ENCODE peak calls at places on chromosomes 3 and 15, in nine cellular contexts. Z is HepG2, H is adrenal gland, Y is heart left ventricle, V is A549, E is NB4, N is ovary, C is transverse colon, W is body of pancreas. S is an unnamed sample.

GRCh38 chr3:69819283-69819682 is 80.0 kb downstream of the MITF start:
- DNase-seq in V (no peak), H (no peak), E (no peak), Y (peak; percentile 28), C (no peak), W (no peak), N (peak; percentile 19), Z (no peak), S (peak; percentile 36)

GRCh38 chr3:137035631-137036030 is 77.8 kb downstream of the IL20RB start:
- DNase-seq in E (peak; percentile 39), Z (peak; percentile 33), N (no peak), W (no peak), Y (no peak), V (peak; percentile 28), H (no peak), C (no peak), S (peak; percentile 31)

GRCh38 chr3:194045289-194045688 is 90.7 kb upstream of the HES1 start:
- DNase-seq in Z (no peak), N (no peak), C (no peak), H (no peak), V (no peak), Y (no peak), E (no peak), W (no peak), S (no peak)

GRCh38 chr3:55322649-55323048 is 164.5 kb downstream of the WNT5A start:
- DNase-seq in C (no peak), E (no peak), N (no peak), Z (no peak), Y (no peak), V (no peak), H (no peak), W (no peak), S (no peak)

GRCh38 chr3:11696054-11696453 is 52.3 kb upstream of the VGLL4 start:
- DNase-seq in V (no peak), Y (no peak), N (no peak), Z (no peak), H (no peak), C (no peak), E (no peak), W (no peak), S (no peak)

GRCh38 chr15:79455361-79455760 is 23.2 kb downstream of the MINAR1 start:
- DNase-seq in N (no peak), Y (no peak), E (no peak), C (no peak), V (no peak), Z (no peak), W (no peak), H (no peak), S (no peak)

GRCh38 chr3:175726228-175726627 is 867.1 kb downstream of the NAALADL2 start:
- DNase-seq in N (no peak), Y (no peak), C (no peak), E (no peak), V (no peak), W (no peak), Z (no peak), H (no peak), S (no peak)

GRCh38 chr3:37559461-37559860 is 302.2 kb upstream of the CTDSPL start:
- DNase-seq in V (no peak), E (no peak), W (no peak), N (no peak), C (no peak), Y (no peak), Z (no peak), H (peak; percentile 66), S (no peak)

GRCh38 chr3:134487406-134487805 is 1.5 kb downstream of the CEP63 start:
- DNase-seq in Y (no peak), W (peak; percentile 34), H (no peak), C (no peak), Z (no peak), N (no peak), E (peak; percentile 70), V (no peak), S (no peak)

GRCh38 chr15:101179341-101180153 is 72.3 kb downstream of the CHSY1 start:
- DNase-seq in Z (no peak), E (no peak), Y (no peak), N (no peak), C (no peak), V (no peak), W (no peak), H (no peak), S (peak; percentile 60)

GRCh38 chr3:24829632-24830229 is 335.1 kb upstream of the THRB start:
- DNase-seq in C (peak; percentile 11), E (no peak), W (peak; percentile 30), N (no peak), Y (no peak), H (no peak), V (peak; percentile 12), Z (no peak), S (no peak)

GRCh38 chr3:149512073-149512782 is 37.7 kb downstream of the TM4SF4 start:
- DNase-seq in Y (peak; percentile 59), C (peak; percentile 60), N (peak; percentile 77), H (peak; percentile 68), Z (peak; percentile 64), W (peak; percentile 79), V (peak; percentile 82), E (peak; percentile 61), S (peak; percentile 80)

GRCh38 chr15:78063966-78064365 is 13.5 kb downstream of the TBC1D2B start:
- DNase-seq in Z (no peak), W (no peak), H (no peak), C (no peak), Y (no peak), V (no peak), N (no peak), E (no peak), S (no peak)

GRCh38 chr3:107184375-107184774 is 192.9 kb upstream of the CCDC54 start:
- DNase-seq in E (no peak), N (no peak), C (no peak), W (no peak), V (no peak), Y (no peak), H (no peak), Z (no peak), S (no peak)

GRCh38 chr15:91022832-91023129 is 387 bp upstream of the VPS33B start:
- DNase-seq in Y (no peak), Z (no peak), H (no peak), N (no peak), W (no peak), V (no peak), C (no peak), E (no peak), S (no peak)

GRCh38 chr3:19866751-19867347 is 67.2 kb downstream of the EFHB start:
- DNase-seq in E (peak; percentile 64), C (peak; percentile 23), H (peak; percentile 34), W (peak; percentile 47), Y (peak; percentile 23), Z (peak; percentile 38), V (peak; percentile 28), N (peak; percentile 32), S (peak; percentile 65)

GRCh38 chr3:132570011-132570410 is 27.1 kb upstream of the ACKR4 start:
- DNase-seq in W (no peak), E (no peak), Y (no peak), C (no peak), N (no peak), Z (no peak), H (no peak), V (no peak), S (no peak)

GRCh38 chr3:126126292-126126691 is 42.4 kb upstream of the SLC41A3 start:
- DNase-seq in Z (no peak), E (no peak), W (peak; percentile 0), N (peak; percentile 8), C (no peak), Y (peak; percentile 11), V (no peak), H (peak; percentile 8), S (no peak)

DNA sequence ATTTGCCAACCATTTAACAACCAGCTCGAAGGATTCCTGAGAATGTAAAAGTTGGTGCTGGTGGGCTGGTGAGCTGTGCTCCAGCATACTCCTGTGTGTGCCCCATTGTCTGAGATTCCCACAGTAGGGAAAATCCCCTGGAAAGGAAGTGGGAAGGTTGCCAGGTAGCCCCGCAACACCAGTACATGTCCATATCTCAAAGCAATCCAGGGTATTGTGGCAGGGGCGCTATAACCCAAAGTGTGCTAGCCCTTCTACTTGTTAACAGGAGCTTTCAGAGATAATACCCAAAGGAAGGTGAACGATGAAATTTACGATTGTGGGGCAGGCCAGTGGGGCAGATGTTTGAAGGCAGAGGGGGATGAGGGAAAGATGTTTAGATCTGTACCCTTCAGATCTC is 42.7 kb upstream of the SYNM start:
- DNase-seq in Y (no peak), W (no peak), Z (no peak), V (no peak), N (no peak), H (no peak), E (no peak), C (no peak), S (no peak)
- TF ChIP-seq CTCF in Y (no peak), W (no peak), Z (no peak), V (no peak), N (no peak), H (no peak), E (no peak), C (no peak), S (no peak)

GRCh38 chr3:184582583-184582982 is 21.0 kb downstream of the EPHB3 start:
- DNase-seq in E (no peak), C (no peak), H (peak; percentile 76), V (no peak), Y (peak; percentile 64), Z (no peak), N (peak; percentile 64), W (no peak), S (peak; percentile 68)
- H3K4me3 ChIP-seq in E (no peak overlapping the region), C (no peak overlapping the region), H (peak overlapping the region; percentile 83), V (no peak overlapping the region), Y (peak overlapping the region; percentile 73), Z (no peak overlapping the region), N (peak overlapping the region; percentile 42), W (no peak overlapping the region), S (peak overlapping the region; percentile 60)

GRCh38 chr3:158570999-158571702 is at the start of gene MLF1:
- DNase-seq in E (no peak), C (peak; percentile 96), W (peak; percentile 97), V (peak; percentile 95), Y (peak; percentile 97), N (peak; percentile 99), H (peak; percentile 96), Z (peak; percentile 38), S (peak; percentile 99)
- TF ChIP-seq POLR2A in E (no peak), C (peak; percentile 78), W (peak; percentile 83), V (peak; percentile 55), Y (peak; percentile 94), N (peak; percentile 98), H (peak; percentile 54), Z (no peak), S (peak; percentile 71)

GRCh38 chr15:64894395-64895056 is 17.2 kb upstream of the ANKDD1A start:
- DNase-seq in W (no peak), C (peak; percentile 84), V (no peak), E (peak; percentile 53), Z (no peak), H (no peak), Y (no peak), N (no peak), S (no peak)

GRCh38 chr15:64893481-64894394 is 18.0 kb upstream of the ANKDD1A start:
- DNase-seq in Z (peak; percentile 79), Y (peak; percentile 97), H (peak; percentile 96), V (no peak), W (peak; percentile 90), N (peak; percentile 93), E (peak; percentile 100), C (peak; percentile 92), S (peak; percentile 95)

GRCh38 chr15:64896371-64897069 is 15.2 kb upstream of the ANKDD1A start:
- DNase-seq in E (no peak), N (no peak), Z (no peak), W (no peak), C (no peak), H (no peak), Y (no peak), V (no peak), S (no peak)

GRCh38 chr15:64897345-64897985 is 14.2 kb upstream of the ANKDD1A start:
- DNase-seq in Y (peak; percentile 75), W (peak; percentile 74), C (peak; percentile 57), N (peak; percentile 60), V (no peak), Z (no peak), E (peak; percentile 73), H (peak; percentile 93), S (peak; percentile 93)

GRCh38 chr15:64895285-64896065 is 16.2 kb upstream of the ANKDD1A start:
- DNase-seq in W (peak; percentile 56), H (peak; percentile 62), Y (no peak), E (peak; percentile 86), Z (no peak), N (no peak), V (no peak), C (peak; percentile 41), S (no peak)
- TF ChIP-seq CTCF in W (no peak), H (no peak), Y (no peak), E (no peak), Z (no peak), N (no peak), V (no peak), C (no peak), S (no peak)

S was measured in testis.